ENCODE peak calls at places on chromosomes 11 and 22, in four cellular contexts. One of them, this sample, is unnamed.

GRCh38 chr11:11500744-11501487 is 120.9 kb downstream of the GALNT18 start:
- DNase-seq in activated CD4-positive, CD25-positive, alpha-beta regulatory T cell: no peak
- DNase-seq in AG08396: no peak
- DNase-seq in EH: no peak
- DNase-seq in this sample: no peak

GRCh38 chr22:17339095-17339693 is 30.1 kb upstream of the CECR2 start:
- DNase-seq in EH: no peak
- DNase-seq in activated CD4-positive, CD25-positive, alpha-beta regulatory T cell: no peak
- DNase-seq in AG08396: no peak
- DNase-seq in this sample: no peak

GRCh38 chr11:37712246-37712645 is 1114.2 kb upstream of the RAG2 start:
- DNase-seq in activated CD4-positive, CD25-positive, alpha-beta regulatory T cell: no peak
- DNase-seq in EH: peak; percentile 29
- DNase-seq in AG08396: no peak
- DNase-seq in this sample: no peak

GRCh38 chr11:47914743-47915142 is 65.6 kb upstream of the PTPRJ start:
- DNase-seq in AG08396: no peak
- DNase-seq in activated CD4-positive, CD25-positive, alpha-beta regulatory T cell: no peak
- DNase-seq in EH: no peak
- DNase-seq in this sample: no peak

GRCh38 chr11:45832835-45833446 is 14.3 kb upstream of the CRY2 start:
- DNase-seq in EH: no peak
- DNase-seq in activated CD4-positive, CD25-positive, alpha-beta regulatory T cell: no peak
- DNase-seq in AG08396: no peak
- DNase-seq in this sample: no peak

GRCh38 chr11:118117790-118118601 is 31.2 kb upstream of the SMIM35 start:
- DNase-seq in activated CD4-positive, CD25-positive, alpha-beta regulatory T cell: no peak
- DNase-seq in EH: no peak
- DNase-seq in AG08396: no peak
- DNase-seq in this sample: no peak

GRCh38 chr11:128603752-128604472 is 16.6 kb upstream of the ETS1 start:
- DNase-seq in activated CD4-positive, CD25-positive, alpha-beta regulatory T cell: no peak
- DNase-seq in EH: peak; percentile 40
- DNase-seq in AG08396: no peak
- DNase-seq in this sample: peak; percentile 21

GRCh38 chr11:86264649-86265048 is 20.1 kb downstream of the EED start:
- DNase-seq in activated CD4-positive, CD25-positive, alpha-beta regulatory T cell: no peak
- DNase-seq in EH: no peak
- DNase-seq in AG08396: no peak
- DNase-seq in this sample: no peak

GRCh38 chr22:33803371-33803770 is 116.9 kb downstream of the LARGE1 start:
- DNase-seq in AG08396: peak; percentile 77
- DNase-seq in activated CD4-positive, CD25-positive, alpha-beta regulatory T cell: no peak
- DNase-seq in EH: peak; percentile 94
- DNase-seq in this sample: no peak

GRCh38 chr11:1776944-1777715 is 13.4 kb upstream of the CTSD start:
- DNase-seq in activated CD4-positive, CD25-positive, alpha-beta regulatory T cell: no peak
- DNase-seq in AG08396: no peak
- DNase-seq in EH: no peak
- DNase-seq in this sample: no peak

GRCh38 chr11:100740440-100740839 is 53.4 kb downstream of the ARHGAP42 start:
- DNase-seq in EH: peak; percentile 54
- DNase-seq in activated CD4-positive, CD25-positive, alpha-beta regulatory T cell: no peak
- DNase-seq in AG08396: no peak
- DNase-seq in this sample: no peak

GRCh38 chr11:95584180-95584579 is 205.4 kb downstream of the FAM76B start:
- DNase-seq in EH: peak; percentile 15
- DNase-seq in AG08396: no peak
- DNase-seq in activated CD4-positive, CD25-positive, alpha-beta regulatory T cell: no peak
- DNase-seq in this sample: no peak

GRCh38 chr22:38402204-38402603 is 52.8 kb downstream of the KCNJ4 start:
- DNase-seq in activated CD4-positive, CD25-positive, alpha-beta regulatory T cell: no peak
- DNase-seq in EH: no peak
- DNase-seq in AG08396: no peak
- DNase-seq in this sample: no peak

GRCh38 chr11:43315966-43316365 is 4.2 kb downstream of the API5 start:
- DNase-seq in EH: no peak
- DNase-seq in AG08396: no peak
- DNase-seq in activated CD4-positive, CD25-positive, alpha-beta regulatory T cell: no peak
- DNase-seq in this sample: no peak

GRCh38 chr11:117195761-117196160 is 3.4 kb upstream of the TAGLN start:
- DNase-seq in activated CD4-positive, CD25-positive, alpha-beta regulatory T cell: no peak
- DNase-seq in AG08396: no peak
- DNase-seq in EH: no peak
- DNase-seq in this sample: no peak